ENCODE peak calls at places on chromosomes 11 and 22, in nine cellular contexts. One of them, this sample, is unnamed.

GRCh38 chr11:67384851-67385366 is 6.9 kb upstream of the RAD9A start:
- DNase-seq in cardiac muscle cell: no peak
- DNase-seq in fibroblast of the aortic adventitia: peak
- DNase-seq in AG09319: no peak
- DNase-seq in dorsolateral prefrontal cortex: peak
- DNase-seq in progenitor cell of endocrine pancreas: no peak
- DNase-seq in thoracic aorta: no peak
- DNase-seq in lower lobe of right lung: no peak
- DNase-seq in endothelial cell of umbilical vein: peak
- DNase-seq in this sample: no peak

GRCh38 chr11:1219446-1219835 is 3.4 kb upstream of the MUC5B start:
- DNase-seq in cardiac muscle cell: no peak
- DNase-seq in fibroblast of the aortic adventitia: no peak
- DNase-seq in AG09319: no peak
- DNase-seq in dorsolateral prefrontal cortex: no peak
- DNase-seq in progenitor cell of endocrine pancreas: no peak
- DNase-seq in thoracic aorta: no peak
- DNase-seq in lower lobe of right lung: peak
- DNase-seq in endothelial cell of umbilical vein: no peak
- DNase-seq in this sample: no peak

GRCh38 chr22:47372596-47373385 is 610.3 kb downstream of the TBC1D22A start:
- DNase-seq in cardiac muscle cell: no peak
- DNase-seq in fibroblast of the aortic adventitia: no peak
- DNase-seq in AG09319: no peak
- DNase-seq in dorsolateral prefrontal cortex: no peak
- DNase-seq in progenitor cell of endocrine pancreas: no peak
- DNase-seq in thoracic aorta: no peak
- DNase-seq in lower lobe of right lung: peak
- DNase-seq in endothelial cell of umbilical vein: no peak
- DNase-seq in this sample: no peak

GRCh38 chr11:112265659-112266409 is 5.2 kb upstream of the PLET1 start:
- DNase-seq in cardiac muscle cell: no peak
- DNase-seq in fibroblast of the aortic adventitia: no peak
- DNase-seq in AG09319: no peak
- DNase-seq in dorsolateral prefrontal cortex: no peak
- DNase-seq in progenitor cell of endocrine pancreas: no peak
- DNase-seq in thoracic aorta: no peak
- DNase-seq in lower lobe of right lung: no peak
- DNase-seq in endothelial cell of umbilical vein: no peak
- DNase-seq in this sample: no peak

GRCh38 chr11:79768343-79768742 is 327.5 kb upstream of the TENM4 start:
- DNase-seq in cardiac muscle cell: no peak
- DNase-seq in fibroblast of the aortic adventitia: no peak
- DNase-seq in AG09319: no peak
- DNase-seq in dorsolateral prefrontal cortex: no peak
- DNase-seq in progenitor cell of endocrine pancreas: no peak
- DNase-seq in thoracic aorta: no peak
- DNase-seq in lower lobe of right lung: no peak
- DNase-seq in endothelial cell of umbilical vein: no peak
- DNase-seq in this sample: no peak

GRCh38 chr22:28949788-28950187 is 66.4 kb downstream of the ZNRF3 start:
- DNase-seq in cardiac muscle cell: no peak
- DNase-seq in fibroblast of the aortic adventitia: peak
- DNase-seq in AG09319: peak
- DNase-seq in dorsolateral prefrontal cortex: no peak
- DNase-seq in progenitor cell of endocrine pancreas: no peak
- DNase-seq in thoracic aorta: no peak
- DNase-seq in lower lobe of right lung: no peak
- DNase-seq in endothelial cell of umbilical vein: no peak
- DNase-seq in this sample: no peak

GRCh38 chr22:49588739-49589138 is 238.9 kb downstream of the BRD1 start:
- DNase-seq in cardiac muscle cell: no peak
- DNase-seq in fibroblast of the aortic adventitia: no peak
- DNase-seq in AG09319: no peak
- DNase-seq in dorsolateral prefrontal cortex: no peak
- DNase-seq in progenitor cell of endocrine pancreas: no peak
- DNase-seq in thoracic aorta: no peak
- DNase-seq in lower lobe of right lung: peak
- DNase-seq in endothelial cell of umbilical vein: no peak
- DNase-seq in this sample: no peak

GRCh38 chr11:119699227-119699626 is 29.8 kb downstream of the NECTIN1 start:
- DNase-seq in cardiac muscle cell: no peak
- DNase-seq in fibroblast of the aortic adventitia: peak
- DNase-seq in AG09319: no peak
- DNase-seq in dorsolateral prefrontal cortex: no peak
- DNase-seq in progenitor cell of endocrine pancreas: no peak
- DNase-seq in thoracic aorta: no peak
- DNase-seq in lower lobe of right lung: peak
- DNase-seq in endothelial cell of umbilical vein: no peak
- DNase-seq in this sample: no peak

GRCh38 chr11:134164490-134165370 is 59.0 kb downstream of the NCAPD3 start:
- DNase-seq in cardiac muscle cell: no peak
- DNase-seq in fibroblast of the aortic adventitia: no peak
- DNase-seq in AG09319: no peak
- DNase-seq in dorsolateral prefrontal cortex: no peak
- DNase-seq in progenitor cell of endocrine pancreas: no peak
- DNase-seq in thoracic aorta: no peak
- DNase-seq in lower lobe of right lung: no peak
- DNase-seq in endothelial cell of umbilical vein: no peak
- DNase-seq in this sample: no peak

GRCh38 chr11:134521452-134522289 is 109.6 kb upstream of the B3GAT1 start:
- DNase-seq in cardiac muscle cell: no peak
- DNase-seq in fibroblast of the aortic adventitia: no peak
- DNase-seq in AG09319: no peak
- DNase-seq in dorsolateral prefrontal cortex: no peak
- DNase-seq in progenitor cell of endocrine pancreas: no peak
- DNase-seq in thoracic aorta: no peak
- DNase-seq in lower lobe of right lung: peak
- DNase-seq in endothelial cell of umbilical vein: no peak
- DNase-seq in this sample: no peak

GRCh38 chr22:16783453-16783852 is 41.8 kb downstream of the XKR3 start:
- DNase-seq in cardiac muscle cell: no peak
- DNase-seq in fibroblast of the aortic adventitia: no peak
- DNase-seq in AG09319: no peak
- DNase-seq in dorsolateral prefrontal cortex: no peak
- DNase-seq in progenitor cell of endocrine pancreas: no peak
- DNase-seq in thoracic aorta: no peak
- DNase-seq in lower lobe of right lung: no peak
- DNase-seq in endothelial cell of umbilical vein: no peak
- DNase-seq in this sample: no peak

GRCh38 chr22:16781764-16782329 is 43.4 kb downstream of the XKR3 start:
- DNase-seq in cardiac muscle cell: no peak
- DNase-seq in fibroblast of the aortic adventitia: no peak
- DNase-seq in AG09319: no peak
- DNase-seq in dorsolateral prefrontal cortex: no peak
- DNase-seq in progenitor cell of endocrine pancreas: no peak
- DNase-seq in thoracic aorta: no peak
- DNase-seq in lower lobe of right lung: no peak
- DNase-seq in endothelial cell of umbilical vein: no peak
- DNase-seq in this sample: no peak

GRCh38 chr22:16781074-16781763 is 44.0 kb downstream of the XKR3 start:
- DNase-seq in cardiac muscle cell: no peak
- DNase-seq in fibroblast of the aortic adventitia: no peak
- DNase-seq in AG09319: no peak
- DNase-seq in dorsolateral prefrontal cortex: no peak
- DNase-seq in progenitor cell of endocrine pancreas: no peak
- DNase-seq in thoracic aorta: no peak
- DNase-seq in lower lobe of right lung: no peak
- DNase-seq in endothelial cell of umbilical vein: no peak
- DNase-seq in this sample: no peak

GRCh38 chr22:16783930-16784354 is 41.3 kb downstream of the XKR3 start:
- DNase-seq in cardiac muscle cell: no peak
- DNase-seq in fibroblast of the aortic adventitia: no peak
- DNase-seq in AG09319: no peak
- DNase-seq in dorsolateral prefrontal cortex: no peak
- DNase-seq in progenitor cell of endocrine pancreas: no peak
- DNase-seq in thoracic aorta: no peak
- DNase-seq in lower lobe of right lung: no peak
- DNase-seq in endothelial cell of umbilical vein: no peak
- DNase-seq in this sample: no peak
- TF ChIP-seq CTCF in cardiac muscle cell: no peak
- TF ChIP-seq CTCF in fibroblast of the aortic adventitia: peak
- TF ChIP-seq CTCF in AG09319: peak
- TF ChIP-seq CTCF in dorsolateral prefrontal cortex: no peak
- TF ChIP-seq CTCF in progenitor cell of endocrine pancreas: peak
- TF ChIP-seq CTCF in thoracic aorta: no peak
- TF ChIP-seq CTCF in lower lobe of right lung: peak
- TF ChIP-seq CTCF in endothelial cell of umbilical vein: no peak
- TF ChIP-seq CTCF in this sample: peak

DNA sequence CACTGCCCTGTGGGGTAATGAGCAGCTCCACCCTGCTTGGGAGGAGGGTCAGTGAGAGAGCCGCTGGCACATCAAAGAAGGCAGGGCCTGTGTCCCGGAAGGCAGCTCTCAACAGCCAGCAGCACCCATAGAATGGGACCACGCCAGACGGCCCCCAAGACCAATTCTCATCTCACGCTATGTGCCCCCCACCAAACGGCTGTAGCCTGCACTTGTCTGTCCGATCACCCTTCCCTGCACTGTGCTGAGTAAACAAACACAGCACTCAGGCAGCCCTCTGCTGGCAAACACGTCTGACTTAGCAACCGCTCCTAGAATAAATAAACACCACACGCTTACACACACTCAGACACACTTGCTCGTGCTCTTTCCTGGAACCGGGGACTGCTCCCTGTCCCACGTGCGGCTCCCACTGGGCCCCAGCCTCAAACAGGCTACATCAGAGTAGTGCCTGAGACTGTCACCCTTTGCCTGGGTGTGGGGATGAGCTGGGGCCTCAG is 53.2 kb upstream of the CDON start:
- DNase-seq in cardiac muscle cell: no peak
- DNase-seq in fibroblast of the aortic adventitia: peak
- DNase-seq in AG09319: peak
- DNase-seq in dorsolateral prefrontal cortex: peak
- DNase-seq in progenitor cell of endocrine pancreas: peak
- DNase-seq in thoracic aorta: peak
- DNase-seq in lower lobe of right lung: peak
- DNase-seq in endothelial cell of umbilical vein: peak
- DNase-seq in this sample: no peak
- TF ChIP-seq CTCF in cardiac muscle cell: peak
- TF ChIP-seq CTCF in fibroblast of the aortic adventitia: peak
- TF ChIP-seq CTCF in AG09319: peak
- TF ChIP-seq CTCF in dorsolateral prefrontal cortex: no peak
- TF ChIP-seq CTCF in progenitor cell of endocrine pancreas: peak
- TF ChIP-seq CTCF in thoracic aorta: peak
- TF ChIP-seq CTCF in lower lobe of right lung: peak
- TF ChIP-seq CTCF in endothelial cell of umbilical vein: peak
- TF ChIP-seq CTCF in this sample: peak

GRCh38 chr11:121029153-121029552 is 5.3 kb downstream of the TBCEL start:
- DNase-seq in cardiac muscle cell: no peak
- DNase-seq in fibroblast of the aortic adventitia: no peak
- DNase-seq in AG09319: no peak
- DNase-seq in dorsolateral prefrontal cortex: no peak
- DNase-seq in progenitor cell of endocrine pancreas: no peak
- DNase-seq in thoracic aorta: no peak
- DNase-seq in lower lobe of right lung: no peak
- DNase-seq in endothelial cell of umbilical vein: no peak
- DNase-seq in this sample: no peak

GRCh38 chr11:121029813-121030445 is 6.0 kb downstream of the TBCEL start:
- DNase-seq in cardiac muscle cell: no peak
- DNase-seq in fibroblast of the aortic adventitia: no peak
- DNase-seq in AG09319: no peak
- DNase-seq in dorsolateral prefrontal cortex: no peak
- DNase-seq in progenitor cell of endocrine pancreas: no peak
- DNase-seq in thoracic aorta: no peak
- DNase-seq in lower lobe of right lung: no peak
- DNase-seq in endothelial cell of umbilical vein: no peak
- DNase-seq in this sample: no peak

GRCh38 chr11:121023848-121024751 is at the start of gene TBCEL:
- DNase-seq in cardiac muscle cell: peak
- DNase-seq in fibroblast of the aortic adventitia: peak
- DNase-seq in AG09319: peak
- DNase-seq in dorsolateral prefrontal cortex: peak
- DNase-seq in progenitor cell of endocrine pancreas: peak
- DNase-seq in thoracic aorta: peak
- DNase-seq in lower lobe of right lung: peak
- DNase-seq in endothelial cell of umbilical vein: peak
- DNase-seq in this sample: peak

GRCh38 chr11:121024989-121025388 is 1.1 kb downstream of the TBCEL start:
- DNase-seq in cardiac muscle cell: peak
- DNase-seq in fibroblast of the aortic adventitia: peak
- DNase-seq in AG09319: no peak
- DNase-seq in dorsolateral prefrontal cortex: no peak
- DNase-seq in progenitor cell of endocrine pancreas: no peak
- DNase-seq in thoracic aorta: no peak
- DNase-seq in lower lobe of right lung: no peak
- DNase-seq in endothelial cell of umbilical vein: no peak
- DNase-seq in this sample: no peak
- TF ChIP-seq CTCF in cardiac muscle cell: no peak
- TF ChIP-seq CTCF in fibroblast of the aortic adventitia: no peak
- TF ChIP-seq CTCF in AG09319: no peak
- TF ChIP-seq CTCF in dorsolateral prefrontal cortex: no peak
- TF ChIP-seq CTCF in progenitor cell of endocrine pancreas: no peak
- TF ChIP-seq CTCF in thoracic aorta: no peak
- TF ChIP-seq CTCF in lower lobe of right lung: no peak
- TF ChIP-seq CTCF in endothelial cell of umbilical vein: no peak
- TF ChIP-seq CTCF in this sample: no peak

DNA sequence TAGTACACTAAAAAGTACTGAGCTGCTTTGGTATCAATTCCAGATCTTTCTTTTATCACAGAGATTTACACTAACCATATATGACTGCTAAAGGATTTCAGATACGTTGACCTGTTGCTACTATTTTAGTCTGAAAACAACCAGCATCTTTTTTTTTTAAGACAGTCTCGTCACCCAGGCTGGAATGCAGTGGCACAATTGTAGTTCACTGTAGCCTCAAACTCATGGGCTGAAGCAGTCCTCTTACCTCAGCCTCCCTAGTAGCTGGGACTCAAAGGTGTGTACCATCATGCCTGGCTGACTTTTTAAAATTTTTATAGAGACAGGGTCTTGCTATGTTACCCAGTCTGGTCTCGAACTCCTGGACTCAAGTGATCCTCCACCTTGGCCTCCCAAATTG is 24.2 kb upstream of the L3MBTL2 start:
- DNase-seq in cardiac muscle cell: no peak
- DNase-seq in fibroblast of the aortic adventitia: no peak
- DNase-seq in AG09319: no peak
- DNase-seq in dorsolateral prefrontal cortex: no peak
- DNase-seq in progenitor cell of endocrine pancreas: no peak
- DNase-seq in thoracic aorta: no peak
- DNase-seq in lower lobe of right lung: no peak
- DNase-seq in endothelial cell of umbilical vein: no peak
- DNase-seq in this sample: no peak
- TF ChIP-seq CTCF in cardiac muscle cell: no peak
- TF ChIP-seq CTCF in fibroblast of the aortic adventitia: no peak
- TF ChIP-seq CTCF in AG09319: no peak
- TF ChIP-seq CTCF in dorsolateral prefrontal cortex: no peak
- TF ChIP-seq CTCF in progenitor cell of endocrine pancreas: no peak
- TF ChIP-seq CTCF in thoracic aorta: no peak
- TF ChIP-seq CTCF in lower lobe of right lung: no peak
- TF ChIP-seq CTCF in endothelial cell of umbilical vein: no peak
- TF ChIP-seq CTCF in this sample: no peak

DNA sequence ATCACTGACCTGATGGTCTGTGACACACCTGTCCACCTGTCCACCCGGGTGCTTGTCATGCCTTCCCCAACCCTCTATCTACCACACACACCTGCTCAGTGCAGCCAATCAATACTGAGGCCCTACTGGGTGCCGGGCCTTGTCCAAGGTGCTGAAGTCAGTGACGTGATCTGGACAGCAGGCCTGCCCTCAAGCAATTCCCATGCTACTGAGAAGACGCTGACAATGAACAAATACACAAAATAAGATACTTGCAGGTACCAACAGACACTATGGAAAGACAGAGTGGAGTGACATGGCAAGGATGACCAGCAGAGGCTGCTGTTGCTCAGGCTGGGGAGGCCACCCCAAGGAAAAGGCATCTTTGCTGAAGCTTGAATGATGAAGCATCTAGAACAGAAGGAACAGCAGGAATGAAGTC is 21.2 kb downstream of the PLAAT3 start:
- DNase-seq in cardiac muscle cell: no peak
- DNase-seq in fibroblast of the aortic adventitia: peak
- DNase-seq in AG09319: no peak
- DNase-seq in dorsolateral prefrontal cortex: peak
- DNase-seq in progenitor cell of endocrine pancreas: no peak
- DNase-seq in thoracic aorta: no peak
- DNase-seq in lower lobe of right lung: no peak
- DNase-seq in endothelial cell of umbilical vein: no peak
- DNase-seq in this sample: no peak
- TF ChIP-seq CTCF in cardiac muscle cell: peak
- TF ChIP-seq CTCF in fibroblast of the aortic adventitia: peak
- TF ChIP-seq CTCF in AG09319: peak
- TF ChIP-seq CTCF in dorsolateral prefrontal cortex: peak
- TF ChIP-seq CTCF in progenitor cell of endocrine pancreas: peak
- TF ChIP-seq CTCF in thoracic aorta: peak
- TF ChIP-seq CTCF in lower lobe of right lung: peak
- TF ChIP-seq CTCF in endothelial cell of umbilical vein: peak
- TF ChIP-seq CTCF in this sample: peak

This sample was measured in neural crest cell.